ENCODE peak calls at places on chromosomes 4 and X, in four cellular contexts. U is IMR-90, C is left ventricle myocardium inferior, P is breast epithelium. H is an unnamed sample.

GRCh38 chr4:72997409-72997808 is 72.1 kb downstream of the COX18 start:
- DNase-seq in C (no peak), U (peak), P (no peak), H (no peak)

GRCh38 chr4:128946929-128947328 is 137.4 kb downstream of the JADE1 start:
- DNase-seq in U (no peak), P (no peak), C (no peak), H (no peak)

GRCh38 chrX:119870626-119871131 is 854 bp downstream of the RNF113A start:
- DNase-seq in U (peak), C (no peak), P (no peak), H (no peak)

GRCh38 chrX:73213734-73214133 is 917 bp downstream of the NAP1L2 start:
- DNase-seq in U (no peak), P (no peak), C (no peak), H (no peak)

GRCh38 chrX:100768679-100769338 is 36.9 kb upstream of the SYTL4 start:
- DNase-seq in C (peak), P (peak), U (peak), H (peak)

GRCh38 chrX:136047969-136048368 is 62.7 kb downstream of the SLC9A6 start:
- DNase-seq in U (peak), C (no peak), P (no peak), H (no peak)

GRCh38 chr4:3651267-3651846 is 114.8 kb upstream of the ADRA2C start:
- DNase-seq in C (no peak), P (no peak), U (no peak), H (no peak)

GRCh38 chrX:18047440-18047940 is 173.2 kb downstream of the BEND2 start:
- DNase-seq in P (no peak), U (no peak), C (no peak), H (no peak)

GRCh38 chr4:16544251-16544721 is 318.0 kb upstream of the TAPT1 start:
- DNase-seq in C (peak), P (no peak), U (no peak), H (no peak)

GRCh38 chr4:113822555-113823290 is 61.2 kb upstream of the CAMK2D start:
- DNase-seq in U (no peak), C (no peak), P (no peak), H (no peak)

GRCh38 chr4:184671101-184671500 is 21.6 kb downstream of the PRIMPOL start:
- DNase-seq in U (no peak), P (no peak), C (no peak), H (no peak)

GRCh38 chr4:11480683-11481082 is 52.0 kb upstream of the HS3ST1 start:
- DNase-seq in C (no peak), U (peak), P (no peak), H (no peak)

GRCh38 chrX:10483191-10483808 is 137.1 kb downstream of the MID1 start:
- DNase-seq in C (peak), P (no peak), U (no peak), H (no peak)

GRCh38 chr4:85406185-85406584 is 68.8 kb upstream of the ARHGAP24 start:
- DNase-seq in C (no peak), U (no peak), P (no peak), H (no peak)

GRCh38 chr4:38925492-38926418 is 58.1 kb downstream of the FAM114A1 start:
- DNase-seq in U (no peak), C (no peak), P (no peak), H (no peak)

GRCh38 chrX:118727686-118728339 is 407 bp downstream of the IL13RA1 start:
- DNase-seq in U (peak), P (no peak), C (peak), H (peak)

GRCh38 chr4:2186133-2186864 is 55.6 kb downstream of the HAUS3 start:
- DNase-seq in P (no peak), C (no peak), U (peak), H (no peak)
- TF ChIP-seq CTCF in P (peak), C (peak), U (peak), H (no peak)

DNA sequence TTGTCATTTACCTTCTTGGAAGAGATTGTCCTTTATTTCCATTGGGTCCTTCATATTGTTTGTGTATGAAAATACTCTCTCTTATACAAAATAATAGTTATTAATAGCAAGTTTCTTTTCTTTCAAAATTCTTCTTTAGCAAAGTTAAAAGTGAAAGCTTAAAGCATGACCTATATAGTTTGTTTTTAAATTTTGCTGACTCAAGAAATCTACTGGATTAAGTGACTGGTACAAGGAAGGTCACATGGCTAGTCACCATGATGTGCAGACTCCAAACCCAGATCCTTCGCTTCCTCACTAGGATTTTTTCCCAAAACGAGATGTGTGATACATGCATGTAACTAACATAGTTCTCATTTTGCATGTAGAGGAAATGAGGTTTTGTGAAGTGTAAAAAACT is 322.7 kb downstream of the FRMPD4 start:
- DNase-seq in C (no peak), P (no peak), U (no peak), H (no peak)
- TF ChIP-seq CTCF in C (no peak), P (no peak), U (no peak), H (no peak)

GRCh38 chr4:164997324-164997723 is 19.9 kb upstream of the TRIM61 start:
- DNase-seq in P (no peak), U (no peak), C (no peak), H (no peak)
- TF ChIP-seq CTCF in P (no peak), U (peak), C (no peak), H (no peak)

DNA sequence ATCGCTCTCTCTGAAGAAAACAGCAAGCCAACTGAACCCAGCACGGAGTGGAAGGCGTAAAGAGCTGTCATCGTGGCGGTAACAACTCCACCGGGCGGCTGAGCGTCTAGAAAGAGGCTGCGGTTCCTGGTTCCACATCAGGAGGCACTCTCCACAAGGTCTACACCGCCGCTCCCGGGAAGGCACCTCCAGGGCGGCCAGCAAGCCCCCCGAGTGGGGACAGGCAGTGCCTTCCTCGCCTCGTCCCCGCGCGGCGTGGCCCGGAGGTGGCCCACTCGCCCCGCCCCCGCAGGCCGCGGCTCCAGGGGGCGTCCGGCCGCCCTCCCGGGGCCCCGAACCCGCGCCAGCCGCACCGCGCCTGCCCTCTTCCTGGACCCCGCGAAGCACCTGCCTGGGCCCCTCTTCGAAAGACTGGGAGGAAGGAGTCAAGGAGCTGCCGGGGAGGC is 747 bp downstream of the KLHL8 start:
- DNase-seq in P (no peak), C (peak), U (peak), H (peak)
- TF ChIP-seq CTCF in P (no peak), C (peak), U (peak), H (no peak)

GRCh38 chrX:78712381-78712780 is 35.1 kb upstream of the LPAR4 start:
- DNase-seq in P (no peak), C (no peak), U (no peak), H (no peak)

GRCh38 chrX:78710146-78710545 is 37.4 kb upstream of the LPAR4 start:
- DNase-seq in C (no peak), U (peak), P (no peak), H (no peak)

GRCh38 chrX:78708830-78709229 is 38.7 kb upstream of the LPAR4 start:
- DNase-seq in P (no peak), C (no peak), U (no peak), H (no peak)

DNA sequence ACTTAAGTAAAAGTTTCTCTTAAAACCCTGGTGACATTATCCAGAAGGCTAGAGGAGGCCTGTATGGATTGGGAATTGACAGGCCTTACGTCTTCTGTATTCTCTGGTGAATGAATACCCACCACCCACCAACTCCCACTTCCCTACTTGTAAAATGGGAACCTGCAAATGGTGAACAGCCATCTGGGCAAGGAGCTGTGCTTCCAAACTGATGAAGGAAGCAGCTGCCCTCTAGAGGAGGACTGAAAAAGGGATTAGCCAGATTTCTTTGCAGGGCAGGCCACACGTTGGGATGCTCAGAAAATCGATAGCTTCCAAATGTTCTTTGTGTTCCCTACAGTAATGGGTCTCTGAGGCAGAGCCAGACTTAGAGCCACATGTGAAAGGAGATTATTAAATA is 39.3 kb upstream of the LPAR4 start:
- DNase-seq in P (no peak), C (no peak), U (peak), H (no peak)
- TF ChIP-seq CTCF in P (no peak), C (peak), U (peak), H (no peak)

DNA sequence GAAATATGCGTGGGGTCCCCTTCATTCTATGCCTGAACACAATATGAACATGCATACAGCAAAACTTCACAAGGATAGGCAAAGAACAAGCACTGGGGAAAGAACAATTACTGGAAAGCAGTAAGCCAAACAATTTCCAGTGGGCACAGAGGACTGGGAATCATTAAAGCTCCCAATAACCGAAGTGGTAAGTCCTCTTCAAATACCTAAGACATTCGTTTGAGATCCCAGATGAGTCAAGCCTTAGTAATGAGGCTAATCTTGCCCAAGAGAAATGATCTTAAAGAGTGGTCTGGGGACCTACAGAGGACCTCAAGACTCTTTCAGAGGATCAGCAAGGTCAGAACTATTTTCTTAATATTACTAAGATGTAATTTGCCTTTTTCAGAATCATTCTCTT is 28.6 kb downstream of the ANAPC10 start:
- DNase-seq in P (no peak), U (peak), C (no peak), H (no peak)
- TF ChIP-seq CTCF in P (no peak), U (no peak), C (no peak), H (no peak)